ENCODE peak calls at places on chromosome 4, in seven cellular contexts. F is neural progenitor cell, Y is BJ, T is foreskin fibroblast, A is body of pancreas, G is heart left ventricle, J is upper lobe of right lung. M is an unnamed sample.

GRCh38 chr4:35125995-35126712 is 1118.2 kb downstream of the ARAP2 start:
- DNase-seq in J (no peak), T (no peak), A (no peak), G (no peak), Y (no peak), F (no peak), M (no peak)

GRCh38 chr4:170068438-170069128 is 21.2 kb downstream of the AADAT start:
- DNase-seq in J (no peak), F (no peak), T (no peak), A (no peak), Y (no peak), G (no peak), M (no peak)

GRCh38 chr4:53019485-53020382 is 157.6 kb downstream of the RASL11B start:
- DNase-seq in F (no peak), T (peak; percentile 78), Y (peak; percentile 35), A (no peak), G (no peak), J (no peak), M (peak; percentile 79)

GRCh38 chr4:108058685-108059440 is 69.2 kb downstream of the HADH start:
- DNase-seq in F (peak; percentile 28), Y (peak; percentile 75), J (no peak), T (peak; percentile 88), G (no peak), A (no peak), M (peak; percentile 69)

GRCh38 chr4:122285285-122285684 is 93.5 kb upstream of the ADAD1 start:
- DNase-seq in T (peak; percentile 3), A (no peak), J (no peak), F (no peak), Y (no peak), G (no peak), M (no peak)

GRCh38 chr4:40402556-40402955 is 67.4 kb downstream of the CHRNA9 start:
- DNase-seq in Y (no peak), G (no peak), T (no peak), F (no peak), A (no peak), J (no peak), M (no peak)

GRCh38 chr4:181971411-181971810 is 271.8 kb upstream of the TENM3 start:
- DNase-seq in G (no peak), Y (no peak), F (no peak), T (no peak), J (no peak), A (no peak), M (no peak)

GRCh38 chr4:95546866-95547707 is 1.7 kb downstream of the UNC5C start:
- DNase-seq in F (peak; percentile 53), Y (no peak), J (no peak), A (no peak), G (no peak), T (no peak), M (no peak)

GRCh38 chr4:167380964-167381363 is 146.7 kb upstream of the SPOCK3 start:
- DNase-seq in A (no peak), Y (no peak), T (no peak), F (no peak), J (no peak), G (no peak), M (no peak)

DNA sequence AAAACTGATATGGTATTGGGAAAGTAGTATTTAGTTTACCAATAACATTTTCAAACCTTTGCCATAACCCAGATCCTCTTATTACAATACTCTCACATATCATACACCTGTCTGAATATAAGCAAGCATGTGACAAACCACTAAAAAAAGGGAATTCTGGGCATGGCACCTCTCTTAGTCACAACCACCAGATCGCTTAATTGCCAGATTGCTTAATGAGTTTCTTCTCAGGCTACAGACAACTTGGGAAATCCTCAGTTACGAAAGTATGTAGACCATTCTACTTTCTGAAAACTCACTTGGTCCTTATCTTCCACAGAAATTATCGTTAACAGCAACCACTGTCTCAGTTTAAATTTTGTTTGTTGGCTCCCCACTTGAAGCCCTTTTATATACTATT is 2.1 kb downstream of the NAF1 start:
- DNase-seq in F (no peak), A (no peak), Y (no peak), J (no peak), G (no peak), T (no peak), M (no peak)
- H3K4me3 ChIP-seq in F (peak overlapping the region; percentile 85), A (no peak overlapping the region), Y (peak overlapping the region; percentile 97), J (peak overlapping the region; percentile 86), G (no peak overlapping the region), T (peak overlapping the region; percentile 91), M (no peak overlapping the region)

DNA sequence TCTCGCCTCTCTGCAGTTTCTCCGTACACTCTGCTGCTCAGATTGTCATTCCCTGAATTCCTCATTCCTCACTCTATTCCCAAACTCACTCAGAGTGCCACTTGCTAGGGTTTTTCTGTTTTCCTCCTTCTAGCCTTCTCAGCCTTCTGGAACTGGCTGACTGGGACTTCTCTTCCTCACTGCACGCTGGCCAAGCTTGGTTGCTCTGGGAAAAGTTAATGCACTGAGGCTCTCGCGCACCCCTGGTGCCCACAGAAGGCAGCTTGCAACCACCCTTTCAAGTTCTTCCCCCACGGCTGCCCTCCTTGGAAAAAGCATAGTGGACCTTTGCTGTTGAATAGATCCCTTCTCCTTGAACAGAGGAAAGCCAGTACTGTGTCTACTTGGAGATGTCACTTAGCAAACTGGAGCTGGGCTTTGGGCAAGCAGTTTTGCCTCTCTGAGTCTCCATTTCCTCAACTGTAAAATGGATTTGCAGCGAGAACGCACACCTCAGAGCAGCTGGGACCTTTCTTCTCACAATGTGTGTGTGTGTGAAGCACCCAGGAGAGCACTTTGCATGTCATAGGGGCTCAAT is 6.0 kb upstream of the CCKAR start:
- DNase-seq in F (no peak), G (no peak), T (no peak), J (no peak), A (no peak), Y (no peak), M (no peak)
- TF ChIP-seq CTCF in F (no peak), G (no peak), T (no peak), J (no peak), A (no peak), Y (peak; percentile 24), M (peak; percentile 12)

GRCh38 chr4:127256500-127256899 is 376.3 kb upstream of the INTU start:
- DNase-seq in T (no peak), Y (no peak), F (no peak), J (no peak), A (no peak), G (no peak), M (no peak)

GRCh38 chr4:127261476-127261875 is 371.3 kb upstream of the INTU start:
- DNase-seq in G (no peak), F (no peak), T (no peak), A (no peak), J (no peak), Y (no peak), M (no peak)
- H3K4me3 ChIP-seq in G (no peak overlapping the region), F (no peak overlapping the region), T (no peak overlapping the region), A (no peak overlapping the region), J (no peak overlapping the region), Y (no peak overlapping the region), M (no peak overlapping the region)

GRCh38 chr4:185017964-185018772 is at the start of gene HELT:
- DNase-seq in G (no peak), Y (no peak), J (no peak), A (no peak), T (no peak), F (peak; percentile 61), M (no peak)
- TF ChIP-seq CTCF in G (no peak), Y (no peak), J (no peak), A (no peak), T (no peak), F (no peak), M (no peak)

DNA sequence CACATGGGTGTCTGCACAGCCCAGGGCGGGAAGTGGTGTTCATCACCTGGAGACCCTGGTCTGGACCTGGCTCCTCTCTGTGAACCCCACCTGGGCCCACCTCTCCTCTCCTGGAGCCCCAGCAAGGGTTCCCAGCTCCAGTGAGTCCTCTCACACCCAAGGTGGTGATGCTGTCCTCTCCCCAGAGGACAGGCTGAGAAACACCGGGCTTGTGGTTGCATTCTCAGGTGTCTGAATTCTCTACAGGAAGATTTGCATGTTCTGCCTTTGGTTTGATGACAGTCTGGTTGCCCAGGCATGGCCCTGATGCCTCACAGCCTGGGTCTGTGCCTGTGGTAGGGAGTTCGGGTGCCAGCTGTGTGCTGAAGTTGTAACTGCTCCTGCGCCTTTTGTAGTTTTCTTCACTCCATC is 3.8 kb downstream of the MAEA start:
- DNase-seq in A (no peak), J (no peak), G (no peak), T (no peak), F (no peak), Y (no peak), M (no peak)
- H3K4me3 ChIP-seq in A (no peak overlapping the region), J (no peak overlapping the region), G (no peak overlapping the region), T (no peak overlapping the region), F (no peak overlapping the region), Y (no peak overlapping the region), M (no peak overlapping the region)

GRCh38 chr4:48937033-48937432 is 30.5 kb upstream of the OCIAD2 start:
- DNase-seq in J (no peak), T (no peak), A (no peak), Y (no peak), G (no peak), F (no peak), M (no peak)

GRCh38 chr4:48930654-48931053 is 24.1 kb upstream of the OCIAD2 start:
- DNase-seq in Y (no peak), F (no peak), G (no peak), T (no peak), A (no peak), J (no peak), M (no peak)

DNA sequence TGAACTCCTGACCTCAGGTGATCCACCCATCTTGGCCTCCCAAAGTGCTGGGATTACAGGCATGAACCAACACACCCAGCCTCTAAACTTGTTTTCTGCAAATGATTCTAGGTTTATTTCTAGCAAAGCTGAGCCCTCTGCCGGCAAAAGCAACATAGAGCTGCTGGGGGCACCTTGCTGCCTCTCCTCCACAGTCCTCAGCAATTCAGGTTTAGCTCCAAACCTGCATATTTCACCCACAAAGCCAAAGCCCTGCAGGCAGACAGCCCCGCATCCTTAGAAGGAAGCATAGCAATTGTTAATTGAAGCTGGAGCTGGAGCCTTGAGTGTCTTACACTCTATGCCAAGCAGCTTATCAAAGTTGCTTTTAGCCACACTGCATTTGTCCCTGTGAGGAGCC is 24.9 kb upstream of the OCIAD2 start:
- DNase-seq in J (no peak), T (no peak), A (no peak), Y (no peak), F (no peak), G (no peak), M (no peak)
- TF ChIP-seq CTCF in J (no peak), T (peak; percentile 16), A (no peak), Y (no peak), F (no peak), G (no peak), M (no peak)

GRCh38 chr4:88008624-88009235 is 1.3 kb downstream of the PKD2 start:
- DNase-seq in F (no peak), T (no peak), J (no peak), Y (peak; percentile 39), G (no peak), A (no peak), M (no peak)

GRCh38 chr4:88007304-88008132 is at the start of gene PKD2:
- DNase-seq in A (peak; percentile 78), G (peak; percentile 94), Y (no peak), F (peak; percentile 90), J (peak; percentile 93), T (peak; percentile 82), M (peak; percentile 82)

GRCh38 chr4:88006956-88007303 is 505 bp upstream of the PKD2 start:
- DNase-seq in A (no peak), F (no peak), Y (no peak), T (no peak), G (no peak), J (no peak), M (no peak)

GRCh38 chr4:88009871-88010270 is 2.4 kb downstream of the PKD2 start:
- DNase-seq in T (no peak), J (no peak), F (peak; percentile 15), A (no peak), G (no peak), Y (no peak), M (no peak)

GRCh38 chr4:88008133-88008621 is 742 bp downstream of the PKD2 start:
- DNase-seq in A (peak; percentile 28), Y (no peak), T (peak; percentile 52), F (peak; percentile 75), G (peak; percentile 67), J (peak; percentile 72), M (peak; percentile 58)
- H3K4me3 ChIP-seq in A (peak overlapping the region; percentile 52), Y (peak overlapping the region; percentile 88), T (peak overlapping the region; percentile 76), F (peak overlapping the region; percentile 65), G (peak overlapping the region; percentile 75), J (peak overlapping the region; percentile 77), M (peak overlapping the region; percentile 82)

M was measured in cardiac fibroblast.